ENCODE peak calls at places on chromosomes 12 and 14, in seven cellular contexts. T, B, R, Y, X, U and C are unnamed samples.
A peak's percentile ranks its signal among the peaks of the same experiment; 100 is the strongest.

GRCh38 chr14:39219075-39219499 is 14.6 kb upstream of the MIA2 start:
- DNase-seq in T (no peak), R (no peak), B (no peak), U (no peak), Y (no peak), X (no peak), C (no peak)

GRCh38 chr12:49322367-49322707 is 718 bp upstream of the TROAP start:
- DNase-seq in B (no peak), U (no peak), X (no peak), Y (no peak), T (no peak), R (no peak), C (no peak)

GRCh38 chr12:49888461-49889151 is 15.1 kb downstream of the FAIM2 start:
- DNase-seq in Y (no peak), X (no peak), T (no peak), U (no peak), R (no peak), B (no peak), C (no peak)

GRCh38 chr14:89915114-89915878 is 39.2 kb downstream of the EFCAB11 start:
- DNase-seq in B (peak; percentile 24), T (peak; percentile 66), R (peak; percentile 62), X (peak; percentile 81), Y (peak; percentile 44), U (peak; percentile 73), C (peak; percentile 23)

GRCh38 chr14:63383776-63384367 is 65.1 kb upstream of the GPHB5 start:
- DNase-seq in B (no peak), X (no peak), U (no peak), R (no peak), Y (no peak), T (no peak), C (no peak)

GRCh38 chr14:95290769-95291440 is 28.8 kb downstream of the CLMN start:
- DNase-seq in U (no peak), T (no peak), B (peak; percentile 94), X (peak; percentile 54), Y (no peak), R (no peak), C (peak; percentile 64)

GRCh38 chr14:70097576-70098256 is 91.0 kb downstream of the SLC8A3 start:
- DNase-seq in U (no peak), B (no peak), Y (no peak), R (no peak), X (no peak), T (no peak), C (no peak)

GRCh38 chr14:102768223-102769048 is 8.8 kb upstream of the TRAF3 start:
- DNase-seq in U (no peak), B (no peak), R (no peak), X (no peak), Y (no peak), T (no peak), C (no peak)

GRCh38 chr14:34872822-34873590 is 2.2 kb downstream of the BAZ1A start:
- DNase-seq in T (peak; percentile 2), R (peak; percentile 5), Y (peak; percentile 17), X (peak; percentile 16), B (no peak), U (peak; percentile 26), C (no peak)

GRCh38 chr14:31360919-31361662 is 59.3 kb downstream of the HEATR5A start:
- DNase-seq in B (no peak), R (no peak), X (no peak), Y (no peak), T (no peak), U (no peak), C (no peak)

GRCh38 chr12:40215977-40216376 is 8.8 kb upstream of the LRRK2 start:
- DNase-seq in R (no peak), U (no peak), T (no peak), X (no peak), Y (no peak), B (no peak), C (no peak)

GRCh38 chr12:102811125-102811737 is 105.8 kb downstream of the PAH start:
- DNase-seq in T (peak; percentile 39), X (peak; percentile 82), Y (no peak), B (no peak), U (peak; percentile 59), R (peak; percentile 70), C (no peak)

GRCh38 chr12:47789141-47789540 is 16.1 kb downstream of the SLC48A1 start:
- DNase-seq in Y (no peak), X (no peak), R (no peak), U (no peak), B (no peak), T (no peak), C (peak; percentile 7)

GRCh38 chr12:120687570-120688289 is 781 bp downstream of the MLEC start:
- DNase-seq in B (no peak), Y (peak; percentile 20), X (peak; percentile 58), R (peak; percentile 62), U (peak; percentile 47), T (no peak), C (no peak)

GRCh38 chr14:73712540-73713141 is 1.5 kb downstream of the PNMA1 start:
- DNase-seq in B (no peak), U (peak; percentile 38), Y (no peak), X (peak; percentile 61), R (peak; percentile 67), T (peak; percentile 21), C (no peak)

GRCh38 chr12:30989754-30990153 is 63.2 kb downstream of the TSPAN11 start:
- DNase-seq in R (peak; percentile 62), T (no peak), X (peak; percentile 73), B (peak; percentile 52), U (peak; percentile 51), Y (no peak), C (peak; percentile 59)

GRCh38 chr14:85420707-85421106 is 109.2 kb upstream of the FLRT2 start:
- DNase-seq in Y (no peak), R (no peak), X (no peak), T (no peak), U (no peak), B (no peak), C (no peak)
- H3K4me1 ChIP-seq in Y (peaks cover 1% of the 10 kb centered on the region), R (no peaks in the 10 kb centered on the region), X (no peaks in the 10 kb centered on the region), T (no peaks in the 10 kb centered on the region), U (no peaks in the 10 kb centered on the region), B (peaks cover 3% of the 10 kb centered on the region), C (no peaks in the 10 kb centered on the region)

GRCh38 chr12:108309674-108310312 is 29.3 kb downstream of the CMKLR1 start:
- DNase-seq in T (no peak), U (no peak), X (no peak), R (no peak), Y (no peak), B (no peak), C (no peak)

GRCh38 chr12:108307006-108307405 is 32.1 kb downstream of the CMKLR1 start:
- DNase-seq in R (no peak), B (no peak), X (no peak), U (no peak), Y (no peak), T (no peak), C (no peak)

GRCh38 chr12:108310489-108310888 is 28.6 kb downstream of the CMKLR1 start:
- DNase-seq in U (no peak), Y (no peak), T (no peak), B (no peak), R (peak; percentile 62), X (peak; percentile 23), C (no peak)

GRCh38 chr12:108306506-108306905 is 32.6 kb downstream of the CMKLR1 start:
- DNase-seq in Y (no peak), U (no peak), R (no peak), B (no peak), T (no peak), X (no peak), C (no peak)

GRCh38 chr12:108308432-108308831 is 30.7 kb downstream of the CMKLR1 start:
- DNase-seq in U (no peak), T (no peak), X (peak; percentile 13), B (no peak), R (no peak), Y (no peak), C (no peak)
- H3K4me1 ChIP-seq in U (peaks cover 18% of the 10 kb centered on the region), T (peaks cover 23% of the 10 kb centered on the region), X (peaks cover 16% of the 10 kb centered on the region), B (peaks cover 5% of the 10 kb centered on the region), R (peaks cover 8% of the 10 kb centered on the region), Y (no peaks in the 10 kb centered on the region), C (peaks cover 90% of the 10 kb centered on the region)

GRCh38 chr14:29078810-29079522 is 312.4 kb downstream of the FOXG1 start:
- DNase-seq in Y (no peak), B (no peak), X (no peak), R (no peak), T (no peak), U (no peak), C (no peak)
- H3K4me1 ChIP-seq in Y (no peaks in the 10 kb centered on the region), B (no peaks in the 10 kb centered on the region), X (no peaks in the 10 kb centered on the region), R (no peaks in the 10 kb centered on the region), T (no peaks in the 10 kb centered on the region), U (no peaks in the 10 kb centered on the region), C (no peaks in the 10 kb centered on the region)

DNA sequence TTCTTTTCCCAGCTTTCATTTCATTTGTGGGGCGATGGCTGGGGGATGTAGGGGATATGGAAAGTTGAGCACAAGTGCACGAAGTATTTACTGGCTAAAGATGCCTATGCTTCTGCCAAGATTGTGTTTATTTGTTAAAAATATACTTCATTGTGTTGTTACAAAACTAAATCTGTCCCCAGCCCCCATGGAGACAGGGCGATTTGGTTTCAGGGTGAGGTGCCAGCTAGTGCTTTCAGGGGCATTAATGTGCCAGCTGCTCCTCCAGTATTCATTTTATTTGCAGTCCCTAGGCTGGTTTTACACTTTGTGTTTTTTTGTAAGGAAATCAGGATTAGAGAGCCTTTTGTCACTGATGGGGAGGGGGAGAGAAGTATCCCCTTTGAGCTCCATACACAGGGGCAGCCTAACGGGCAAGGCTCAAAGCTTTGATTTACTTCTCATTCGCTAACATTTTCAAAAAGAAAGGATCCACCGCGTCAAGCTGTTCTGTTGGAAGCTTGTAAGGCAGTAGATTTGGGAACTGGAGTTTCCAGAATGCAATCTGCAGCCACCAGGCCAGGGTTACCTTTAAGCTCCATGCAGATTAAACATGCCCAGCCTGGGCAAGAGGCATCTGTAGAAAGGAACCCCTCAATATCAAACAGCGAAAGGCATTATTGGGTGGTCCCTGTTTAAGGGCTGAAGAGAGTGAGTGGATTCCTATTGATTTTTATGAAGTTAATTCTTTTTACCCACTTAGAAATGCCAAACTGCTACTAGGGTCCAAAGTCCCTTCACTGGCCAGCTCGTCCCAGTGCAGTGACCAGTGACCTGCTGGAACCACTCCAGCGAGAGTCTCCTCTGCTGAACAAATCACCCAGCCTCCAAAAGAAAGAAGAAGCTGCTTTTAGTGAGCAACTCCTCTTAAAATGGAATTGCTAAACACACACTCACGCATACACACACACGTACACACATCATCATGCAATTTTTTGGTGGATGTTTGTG is 198.5 kb upstream of the PLEKHG7 start:
- DNase-seq in T (no peak), X (no peak), R (peak; percentile 67), U (no peak), Y (peak; percentile 33), B (peak; percentile 51), C (peak; percentile 33)
- H3K4me1 ChIP-seq in T (peaks cover 24% of the 10 kb centered on the region), X (peaks cover 14% of the 10 kb centered on the region), R (peaks cover 47% of the 10 kb centered on the region), U (no peaks in the 10 kb centered on the region), Y (peaks cover 32% of the 10 kb centered on the region), B (peaks cover 45% of the 10 kb centered on the region), C (peaks cover 49% of the 10 kb centered on the region)